ENCODE peak calls at places on chromosome 2, in four cellular contexts. I is HFF-Myc, G is left lung, N is fibroblast of the aortic adventitia. X is an unnamed sample.

GRCh38 chr2:1515986-1516797 is 102.9 kb downstream of the TPO start:
- DNase-seq in I (no peak), G (peak), N (no peak), X (no peak)

GRCh38 chr2:126796931-126797621 is 101.6 kb upstream of the TEX51 start:
- DNase-seq in I (no peak), G (no peak), N (no peak), X (no peak)

GRCh38 chr2:64244049-64244446 is 99.8 kb upstream of the PELI1 start:
- DNase-seq in I (no peak), G (no peak), N (no peak), X (no peak)

GRCh38 chr2:85011747-85012146 is 40.8 kb downstream of the KCMF1 start:
- DNase-seq in I (no peak), G (no peak), N (no peak), X (no peak)

GRCh38 chr2:77977486-77978063 is 455.4 kb upstream of the LRRTM4 start:
- DNase-seq in I (no peak), G (no peak), N (no peak), X (no peak)

GRCh38 chr2:18271370-18272147 is 288.9 kb downstream of the RDH14 start:
- DNase-seq in I (no peak), G (no peak), N (no peak), X (no peak)

GRCh38 chr2:211085056-211085680 is 528.8 kb downstream of the CPS1 start:
- DNase-seq in I (no peak), G (no peak), N (peak), X (no peak)

GRCh38 chr2:60262178-60262577 is 291.3 kb downstream of the BCL11A start:
- DNase-seq in I (no peak), G (no peak), N (no peak), X (no peak)

GRCh38 chr2:144548532-144549191 is 28.7 kb upstream of the ZEB2 start:
- DNase-seq in I (no peak), G (no peak), N (no peak), X (no peak)

GRCh38 chr2:179541586-179541985 is 277.0 kb upstream of the SESTD1 start:
- DNase-seq in I (no peak), G (no peak), N (no peak), X (no peak)

GRCh38 chr2:189517847-189518535 is 62.6 kb downstream of the SLC40A1 start:
- DNase-seq in I (no peak), G (no peak), N (peak), X (no peak)

GRCh38 chr2:189519631-189520387 is 60.8 kb downstream of the SLC40A1 start:
- DNase-seq in I (no peak), G (no peak), N (no peak), X (no peak)

GRCh38 chr2:189522435-189523151 is 58.0 kb downstream of the SLC40A1 start:
- DNase-seq in I (no peak), G (no peak), N (peak), X (no peak)

GRCh38 chr2:189524746-189525145 is 55.8 kb downstream of the SLC40A1 start:
- DNase-seq in I (no peak), G (no peak), N (no peak), X (no peak)

GRCh38 chr2:189521686-189522434 is 58.7 kb downstream of the SLC40A1 start:
- DNase-seq in I (no peak), G (no peak), N (peak), X (no peak)
- TF ChIP-seq CTCF in I (no peak), G (no peak), N (no peak), X (no peak)

GRCh38 chr2:45011621-45012602 is 2.7 kb upstream of the SIX2 start:
- DNase-seq in I (no peak), G (no peak), N (no peak), X (no peak)

GRCh38 chr2:45012733-45013132 is 3.5 kb upstream of the SIX2 start:
- DNase-seq in I (no peak), G (no peak), N (no peak), X (no peak)

GRCh38 chr2:45013229-45014015 is 4.2 kb upstream of the SIX2 start:
- DNase-seq in I (no peak), G (no peak), N (no peak), X (no peak)

GRCh38 chr2:45010706-45011036 is 1.4 kb upstream of the SIX2 start:
- DNase-seq in I (no peak), G (no peak), N (peak), X (no peak)

GRCh38 chr2:45014016-45014702 is 4.9 kb upstream of the SIX2 start:
- DNase-seq in I (no peak), G (no peak), N (peak), X (no peak)
- TF ChIP-seq CTCF in I (peak), G (peak), N (peak), X (peak)

GRCh38 chr2:168850846-168851245 is 39.4 kb downstream of the SPC25 start:
- DNase-seq in I (no peak), G (no peak), N (peak), X (no peak)

GRCh38 chr2:168848220-168848619 is 42.0 kb downstream of the SPC25 start:
- DNase-seq in I (no peak), G (no peak), N (no peak), X (no peak)

GRCh38 chr2:168852487-168852886 is 37.7 kb downstream of the SPC25 start:
- DNase-seq in I (no peak), G (no peak), N (no peak), X (no peak)

GRCh38 chr2:168851674-168852320 is 38.4 kb downstream of the SPC25 start:
- DNase-seq in I (peak), G (no peak), N (peak), X (no peak)

DNA sequence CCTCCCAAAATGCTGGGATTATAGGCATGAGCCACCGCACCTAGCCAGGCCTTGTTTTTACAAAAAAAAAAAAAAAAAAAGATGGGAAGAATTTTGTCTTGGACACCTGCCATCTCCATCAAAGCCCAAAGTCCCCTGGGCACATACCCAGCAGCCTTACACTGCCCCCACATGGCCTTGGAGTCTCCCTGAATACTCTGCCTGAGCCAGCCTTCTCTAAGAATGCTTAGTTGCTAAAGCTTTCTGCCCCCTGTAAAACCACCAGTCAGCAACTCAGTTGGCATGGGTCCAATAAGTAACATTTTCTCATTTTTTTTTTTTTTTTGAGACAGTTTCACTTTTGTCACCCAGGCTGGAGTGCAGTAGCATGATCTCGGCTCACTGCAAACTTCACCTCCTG is 40.6 kb downstream of the SPC25 start:
- DNase-seq in I (peak), G (no peak), N (peak), X (no peak)
- TF ChIP-seq CTCF in I (peak), G (no peak), N (no peak), X (no peak)

DNA sequence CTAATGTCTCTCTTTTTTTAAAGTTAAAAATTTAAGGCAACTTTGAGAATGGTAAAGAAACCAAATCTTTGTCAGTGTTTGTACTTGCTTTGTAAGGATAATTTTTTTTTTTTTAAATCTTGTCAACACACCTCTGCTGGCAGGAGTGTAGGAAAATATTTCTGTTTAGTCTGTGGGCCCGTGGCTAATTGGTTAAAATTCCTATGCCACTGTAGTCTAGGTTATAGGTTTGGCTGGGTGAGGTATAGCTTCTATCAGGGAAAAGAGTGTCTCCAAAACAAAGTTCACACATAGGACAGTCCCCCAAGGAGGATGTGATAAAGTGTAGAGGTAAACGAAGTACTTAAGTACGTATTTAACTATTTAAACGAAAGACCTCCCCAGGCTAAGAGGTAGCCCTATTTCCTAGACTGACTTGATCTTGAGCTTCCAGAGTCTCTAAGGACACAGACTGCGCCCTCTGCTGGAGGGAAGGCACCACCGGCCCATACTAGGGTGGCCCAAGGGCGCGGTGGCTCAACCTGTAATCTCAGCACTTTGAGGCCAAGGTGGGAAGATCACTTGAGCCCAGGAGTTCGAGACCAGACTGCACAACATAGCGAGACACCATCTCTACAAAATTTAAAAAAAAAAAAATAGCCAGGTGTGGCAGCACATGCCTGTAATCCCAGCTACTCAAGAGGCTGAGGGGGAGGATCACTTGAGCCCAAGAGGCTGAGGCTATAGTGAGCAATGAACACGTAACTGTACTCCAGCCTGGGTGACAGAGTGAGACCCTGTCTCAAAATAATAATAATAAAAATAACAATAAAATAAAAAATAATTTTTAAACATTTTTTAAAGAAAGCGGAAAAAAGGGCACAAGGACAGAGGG is 8.9 kb downstream of the TEX44 start:
- DNase-seq in I (no peak), G (peak), N (peak), X (peak)
- TF ChIP-seq CTCF in I (peak), G (peak), N (peak), X (peak)

GRCh38 chr2:227772932-227773331 is 27.2 kb downstream of the SCYGR8 start:
- DNase-seq in I (no peak), G (no peak), N (peak), X (no peak)
- TF ChIP-seq CTCF in I (no peak), G (no peak), N (no peak), X (no peak)

GRCh38 chr2:23199115-23199918 is 185.7 kb upstream of the KLHL29 start:
- DNase-seq in I (no peak), G (no peak), N (peak), X (no peak)
- TF ChIP-seq CTCF in I (peak), G (no peak), N (peak), X (peak)

DNA sequence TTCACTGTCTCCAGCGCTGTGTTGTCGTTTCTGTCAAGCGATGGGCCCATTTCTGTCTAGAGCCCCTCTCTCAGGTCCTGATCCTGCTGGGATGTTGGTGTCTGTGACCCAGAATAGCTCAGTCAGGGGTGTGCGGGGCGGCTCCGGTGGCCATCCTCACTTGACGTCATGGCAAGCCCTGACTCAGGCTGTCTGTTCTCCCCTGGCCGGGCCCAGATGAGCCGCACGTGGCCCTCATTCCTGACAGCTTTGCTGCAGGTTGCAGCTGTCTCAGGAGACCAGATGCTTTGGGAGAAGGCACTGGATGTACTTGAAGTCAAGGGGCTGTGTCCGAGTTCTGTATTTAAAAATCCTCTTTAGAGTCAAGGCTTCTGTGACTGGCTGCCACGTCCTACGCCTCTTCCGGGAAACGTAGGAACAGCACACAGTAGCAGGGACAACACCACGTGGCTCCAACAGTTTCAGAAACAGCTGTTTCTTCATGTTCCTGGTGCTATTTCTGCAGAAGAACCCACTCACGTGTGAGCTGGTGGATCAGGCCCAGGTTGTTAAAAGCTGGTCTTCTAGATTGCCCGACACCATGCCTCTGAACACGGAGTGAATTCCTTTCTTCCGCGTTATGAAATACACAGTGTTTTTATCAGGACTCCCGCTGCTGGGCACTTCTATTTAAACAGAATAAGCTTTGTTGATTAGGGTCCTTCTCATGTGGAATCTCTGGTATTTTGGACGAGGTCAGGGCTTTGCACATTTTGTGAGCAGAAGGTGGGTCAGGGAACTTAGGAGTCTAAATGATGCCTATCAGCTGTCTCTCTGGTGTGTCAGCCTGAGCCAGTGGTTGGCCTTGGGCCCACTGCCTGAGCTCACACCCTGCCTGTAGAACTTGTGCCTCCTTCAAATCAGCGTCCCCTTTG is 28.3 kb upstream of the NTSR2 start:
- DNase-seq in I (peak), G (peak), N (peak), X (no peak)
- TF ChIP-seq CTCF in I (no peak), G (no peak), N (peak), X (no peak)

DNA sequence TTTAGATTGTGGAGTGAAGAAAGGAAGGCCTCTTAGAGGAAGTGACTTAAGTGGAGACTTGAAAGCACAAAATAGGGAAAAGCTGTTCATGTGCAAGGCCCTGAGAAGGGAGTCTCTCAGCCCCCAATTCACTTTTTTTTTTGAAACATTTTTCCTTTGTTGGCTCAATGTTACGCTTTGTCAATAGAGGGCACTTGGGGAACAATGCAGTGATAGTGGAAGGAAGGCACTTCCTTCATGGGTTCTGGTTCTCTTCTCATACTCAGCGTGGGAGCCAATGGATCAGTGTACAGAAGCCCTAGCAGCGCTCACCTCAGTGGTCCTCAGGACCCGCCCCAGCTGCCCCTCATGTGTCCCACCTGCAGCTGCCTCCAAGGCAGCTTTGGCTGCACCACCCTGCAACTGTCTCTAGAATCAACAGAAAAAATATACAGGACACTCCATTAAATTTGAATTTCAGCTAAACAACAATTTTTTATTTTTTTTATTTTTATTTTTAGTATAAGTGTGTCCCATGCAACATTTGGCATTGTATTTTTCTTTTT is 8.6 kb upstream of the C2orf42 start:
- DNase-seq in I (no peak), G (no peak), N (no peak), X (no peak)
- TF ChIP-seq CTCF in I (no peak), G (no peak), N (no peak), X (no peak)

X was measured in CD14-positive monocyte.